ENCODE peak calls at places on chromosome 13, in five cellular contexts. One of them, this sample, is unnamed. For H3K9me3, the result is how much of the 10 kb centered on the place peaks cover.

GRCh38 chr13:40165533-40165932 is 500.9 kb downstream of the FOXO1 start:
- DNase-seq in WERI-Rb-1: no peak
- DNase-seq in ascending aorta: no peak
- DNase-seq in Peyer's patch: no peak
- DNase-seq in MM.1S: no peak
- DNase-seq in this sample: no peak

GRCh38 chr13:110225609-110226008 is 81.3 kb downstream of the COL4A1 start:
- DNase-seq in WERI-Rb-1: no peak
- DNase-seq in ascending aorta: no peak
- DNase-seq in Peyer's patch: no peak
- DNase-seq in MM.1S: no peak
- DNase-seq in this sample: peak

GRCh38 chr13:27403252-27403678 is 21.2 kb upstream of the GTF3A start:
- DNase-seq in WERI-Rb-1: no peak
- DNase-seq in ascending aorta: no peak
- DNase-seq in Peyer's patch: no peak
- DNase-seq in MM.1S: no peak
- DNase-seq in this sample: no peak

GRCh38 chr13:95505265-95505664 is 47.3 kb upstream of the CLDN10 start:
- DNase-seq in WERI-Rb-1: no peak
- DNase-seq in ascending aorta: no peak
- DNase-seq in Peyer's patch: no peak
- DNase-seq in MM.1S: no peak
- DNase-seq in this sample: no peak

GRCh38 chr13:25200783-25201182 is 28.7 kb upstream of the AMER2 start:
- DNase-seq in WERI-Rb-1: no peak
- DNase-seq in ascending aorta: no peak
- DNase-seq in Peyer's patch: no peak
- DNase-seq in MM.1S: no peak
- DNase-seq in this sample: no peak

GRCh38 chr13:31944262-31945160 is 87.1 kb upstream of the FRY start:
- DNase-seq in WERI-Rb-1: no peak
- DNase-seq in ascending aorta: no peak
- DNase-seq in Peyer's patch: no peak
- DNase-seq in MM.1S: no peak
- DNase-seq in this sample: no peak

GRCh38 chr13:50170447-50171037 is 155.3 kb downstream of the KCNRG start:
- DNase-seq in WERI-Rb-1: no peak
- DNase-seq in ascending aorta: no peak
- DNase-seq in Peyer's patch: no peak
- DNase-seq in MM.1S: no peak
- DNase-seq in this sample: no peak

GRCh38 chr13:111027481-111028439 is 87.3 kb upstream of the ARHGEF7 start:
- DNase-seq in WERI-Rb-1: no peak
- DNase-seq in ascending aorta: no peak
- DNase-seq in Peyer's patch: no peak
- DNase-seq in MM.1S: no peak
- DNase-seq in this sample: no peak

GRCh38 chr13:51249254-51249653 is 27.1 kb downstream of the FAM124A start:
- DNase-seq in WERI-Rb-1: no peak
- DNase-seq in ascending aorta: no peak
- DNase-seq in Peyer's patch: no peak
- DNase-seq in MM.1S: no peak
- DNase-seq in this sample: no peak

GRCh38 chr13:107534548-107534947 is 680.8 kb downstream of the LIG4 start:
- DNase-seq in WERI-Rb-1: no peak
- DNase-seq in ascending aorta: no peak
- DNase-seq in Peyer's patch: no peak
- DNase-seq in MM.1S: no peak
- DNase-seq in this sample: no peak

GRCh38 chr13:57557979-57558529 is 73.5 kb upstream of the PCDH17 start:
- DNase-seq in WERI-Rb-1: no peak
- DNase-seq in ascending aorta: no peak
- DNase-seq in Peyer's patch: no peak
- DNase-seq in MM.1S: peak
- DNase-seq in this sample: no peak

GRCh38 chr13:95137096-95137495 is 164.2 kb downstream of the ABCC4 start:
- DNase-seq in WERI-Rb-1: no peak
- DNase-seq in ascending aorta: no peak
- DNase-seq in Peyer's patch: no peak
- DNase-seq in MM.1S: no peak
- DNase-seq in this sample: no peak

GRCh38 chr13:30305456-30305855 is 1.9 kb downstream of the KATNAL1 start:
- DNase-seq in WERI-Rb-1: no peak
- DNase-seq in ascending aorta: no peak
- DNase-seq in Peyer's patch: no peak
- DNase-seq in MM.1S: no peak
- DNase-seq in this sample: no peak

GRCh38 chr13:41700790-41701310 is 243.5 kb downstream of the RGCC start:
- DNase-seq in WERI-Rb-1: no peak
- DNase-seq in ascending aorta: no peak
- DNase-seq in Peyer's patch: no peak
- DNase-seq in MM.1S: no peak
- DNase-seq in this sample: no peak

GRCh38 chr13:45885194-45885593 is 33.6 kb upstream of the SIAH3 start:
- DNase-seq in WERI-Rb-1: no peak
- DNase-seq in ascending aorta: no peak
- DNase-seq in Peyer's patch: no peak
- DNase-seq in MM.1S: no peak
- DNase-seq in this sample: no peak

GRCh38 chr13:32311188-32311897 is 3.8 kb downstream of the ZAR1L start:
- DNase-seq in WERI-Rb-1: no peak
- DNase-seq in ascending aorta: no peak
- DNase-seq in Peyer's patch: no peak
- DNase-seq in MM.1S: no peak
- DNase-seq in this sample: no peak

GRCh38 chr13:99151516-99151915 is 49.1 kb upstream of the UBAC2 start:
- DNase-seq in WERI-Rb-1: no peak
- DNase-seq in ascending aorta: no peak
- DNase-seq in Peyer's patch: no peak
- DNase-seq in MM.1S: peak
- DNase-seq in this sample: no peak

GRCh38 chr13:72782717-72783116 is 784 bp downstream of the PIBF1 start:
- DNase-seq in WERI-Rb-1: no peak
- DNase-seq in ascending aorta: no peak
- DNase-seq in Peyer's patch: no peak
- DNase-seq in MM.1S: no peak
- DNase-seq in this sample: no peak

GRCh38 chr13:113724780-113725315 is 34.2 kb upstream of the TMEM255B start:
- DNase-seq in WERI-Rb-1: peak
- DNase-seq in ascending aorta: peak
- DNase-seq in Peyer's patch: peak
- DNase-seq in MM.1S: peak
- DNase-seq in this sample: peak

GRCh38 chr13:36421447-36421846 is 10.8 kb upstream of the CCNA1 start:
- DNase-seq in WERI-Rb-1: no peak
- DNase-seq in ascending aorta: no peak
- DNase-seq in Peyer's patch: no peak
- DNase-seq in MM.1S: no peak
- DNase-seq in this sample: no peak

GRCh38 chr13:49877629-49878218 is 58.4 kb downstream of the SPRYD7 start:
- DNase-seq in WERI-Rb-1: no peak
- DNase-seq in ascending aorta: no peak
- DNase-seq in Peyer's patch: no peak
- DNase-seq in MM.1S: no peak
- DNase-seq in this sample: no peak

GRCh38 chr13:68323106-68323505 is 1093.0 kb upstream of the PCDH9 start:
- DNase-seq in WERI-Rb-1: no peak
- DNase-seq in ascending aorta: no peak
- DNase-seq in Peyer's patch: no peak
- DNase-seq in MM.1S: no peak
- DNase-seq in this sample: no peak

GRCh38 chr13:31200636-31200970 is 828 bp downstream of the B3GLCT start:
- DNase-seq in WERI-Rb-1: peak
- DNase-seq in ascending aorta: peak
- DNase-seq in Peyer's patch: peak
- DNase-seq in MM.1S: peak
- DNase-seq in this sample: peak

GRCh38 chr13:67150608-67151007 is 79.5 kb downstream of the PCDH9 start:
- DNase-seq in WERI-Rb-1: no peak
- DNase-seq in ascending aorta: no peak
- DNase-seq in Peyer's patch: no peak
- DNase-seq in MM.1S: no peak
- DNase-seq in this sample: no peak

GRCh38 chr13:22740264-22740663 is 440.5 kb upstream of the SGCG start:
- DNase-seq in WERI-Rb-1: peak
- DNase-seq in ascending aorta: no peak
- DNase-seq in Peyer's patch: no peak
- DNase-seq in MM.1S: no peak
- DNase-seq in this sample: no peak

GRCh38 chr13:51453959-51454703 is 1.3 kb upstream of the INTS6 start:
- DNase-seq in WERI-Rb-1: peak
- DNase-seq in ascending aorta: peak
- DNase-seq in Peyer's patch: no peak
- DNase-seq in MM.1S: peak
- DNase-seq in this sample: no peak

GRCh38 chr13:26498524-26499208 is 58.8 kb upstream of the WASF3 start:
- DNase-seq in WERI-Rb-1: no peak
- DNase-seq in ascending aorta: no peak
- DNase-seq in Peyer's patch: peak
- DNase-seq in MM.1S: no peak
- DNase-seq in this sample: no peak

GRCh38 chr13:110359840-110360301 is 52.8 kb downstream of the COL4A2 start:
- DNase-seq in WERI-Rb-1: peak
- DNase-seq in ascending aorta: peak
- DNase-seq in Peyer's patch: no peak
- DNase-seq in MM.1S: no peak
- DNase-seq in this sample: no peak

GRCh38 chr13:50873481-50873880 is 30.0 kb upstream of the DLEU7 start:
- DNase-seq in WERI-Rb-1: no peak
- DNase-seq in ascending aorta: no peak
- DNase-seq in Peyer's patch: no peak
- DNase-seq in MM.1S: no peak
- DNase-seq in this sample: no peak

GRCh38 chr13:33169273-33169980 is 116.1 kb downstream of the STARD13 start:
- DNase-seq in WERI-Rb-1: no peak
- DNase-seq in ascending aorta: no peak
- DNase-seq in Peyer's patch: no peak
- DNase-seq in MM.1S: no peak
- DNase-seq in this sample: no peak

DNA sequence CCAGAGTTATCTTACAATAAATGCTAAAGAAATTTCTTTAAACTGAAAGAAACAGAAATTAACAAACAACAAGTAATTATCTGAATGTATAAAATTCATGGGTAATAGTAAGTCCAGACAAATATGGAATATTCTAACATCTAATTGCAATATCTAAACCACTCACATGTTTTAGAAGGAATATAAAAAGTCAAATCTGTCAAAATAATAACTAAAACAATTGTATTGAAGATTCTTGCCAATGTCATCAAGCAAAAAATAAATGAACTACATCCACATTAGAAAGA is 942.9 kb upstream of the PCDH20 start:
- DNase-seq in WERI-Rb-1: no peak
- DNase-seq in ascending aorta: no peak
- DNase-seq in Peyer's patch: no peak
- DNase-seq in MM.1S: no peak
- DNase-seq in this sample: no peak
- TF ChIP-seq CTCF in WERI-Rb-1: no peak
- TF ChIP-seq CTCF in ascending aorta: no peak
- TF ChIP-seq CTCF in Peyer's patch: no peak
- TF ChIP-seq CTCF in MM.1S: no peak
- TF ChIP-seq CTCF in this sample: no peak

DNA sequence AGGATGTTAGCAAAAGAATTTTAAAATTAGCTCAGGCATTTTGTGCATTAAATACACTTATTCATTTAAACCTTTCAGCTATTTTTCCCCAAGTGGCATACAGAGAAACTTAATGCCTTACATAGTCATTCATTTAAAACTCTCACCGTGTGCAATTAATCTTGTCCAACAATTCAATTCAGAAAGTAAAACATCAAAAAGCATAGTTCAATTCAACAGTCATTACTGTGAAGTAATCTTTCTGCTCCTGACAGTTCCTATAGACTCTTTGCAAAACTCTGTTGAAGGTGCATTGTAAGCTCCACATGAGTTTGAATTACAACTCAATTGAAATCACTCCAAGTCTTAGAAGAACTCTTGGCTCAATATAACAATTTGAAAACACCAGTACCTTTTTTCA is 228.3 kb downstream of the DACH1 start:
- DNase-seq in WERI-Rb-1: no peak
- DNase-seq in ascending aorta: no peak
- DNase-seq in Peyer's patch: no peak
- DNase-seq in MM.1S: no peak
- DNase-seq in this sample: no peak
- H3K4me3 ChIP-seq in WERI-Rb-1: no peak
- H3K4me3 ChIP-seq in ascending aorta: no peak
- H3K4me3 ChIP-seq in Peyer's patch: no peak
- H3K4me3 ChIP-seq in MM.1S: no peak
- H3K4me3 ChIP-seq in this sample: no peak

GRCh38 chr13:19059016-19059780 is 122.4 kb downstream of the TUBA3C start:
- DNase-seq in WERI-Rb-1: no peak
- DNase-seq in ascending aorta: no peak
- DNase-seq in Peyer's patch: no peak
- DNase-seq in MM.1S: no peak
- DNase-seq in this sample: no peak
- H3K9me3 ChIP-seq in WERI-Rb-1: under half
- H3K9me3 ChIP-seq in ascending aorta: under half
- H3K9me3 ChIP-seq in Peyer's patch: under half
- H3K9me3 ChIP-seq in MM.1S: under half
- H3K9me3 ChIP-seq in this sample: under half

GRCh38 chr13:102555914-102556553 is 40.8 kb upstream of the TPP2 start:
- DNase-seq in WERI-Rb-1: peak
- DNase-seq in ascending aorta: no peak
- DNase-seq in Peyer's patch: no peak
- DNase-seq in MM.1S: peak
- DNase-seq in this sample: no peak
- TF ChIP-seq CTCF in WERI-Rb-1: peak
- TF ChIP-seq CTCF in ascending aorta: peak
- TF ChIP-seq CTCF in Peyer's patch: peak
- TF ChIP-seq CTCF in MM.1S: peak
- TF ChIP-seq CTCF in this sample: peak

GRCh38 chr13:84230568-84230967 is 348.3 kb upstream of the SLITRK1 start:
- DNase-seq in WERI-Rb-1: no peak
- DNase-seq in ascending aorta: no peak
- DNase-seq in Peyer's patch: no peak
- DNase-seq in MM.1S: no peak
- DNase-seq in this sample: no peak
- H3K4me3 ChIP-seq in WERI-Rb-1: no peak
- H3K4me3 ChIP-seq in ascending aorta: no peak
- H3K4me3 ChIP-seq in Peyer's patch: no peak
- H3K4me3 ChIP-seq in MM.1S: no peak
- H3K4me3 ChIP-seq in this sample: no peak